ENCODE peak calls at places on chromosomes 7 and 10, in five cellular contexts. S is GM12865, O is nephron progenitor cell, E is suprapubic skin, Y is fibroblast of lung. T is an unnamed sample.

GRCh38 chr7:11120675-11121220 is 147.1 kb downstream of the PHF14 start:
- DNase-seq in Y (no peak), E (no peak), S (peak), O (no peak), T (no peak)

GRCh38 chr10:53331460-53331859 is 558.9 kb upstream of the MBL2 start:
- DNase-seq in S (no peak), O (no peak), Y (no peak), E (no peak), T (no peak)

GRCh38 chr7:143362126-143362961 is at the start of gene FAM131B:
- DNase-seq in O (peak), E (no peak), S (no peak), Y (no peak), T (no peak)

GRCh38 chr10:97321032-97321806 is 2.1 kb downstream of the FRAT1 start:
- DNase-seq in O (peak), Y (no peak), S (no peak), E (peak), T (peak)

GRCh38 chr7:63887031-63887430 is 111.6 kb upstream of the ZNF722 start:
- DNase-seq in S (no peak), E (no peak), O (no peak), Y (no peak), T (no peak)

GRCh38 chr7:94127026-94127425 is 122.9 kb upstream of the BET1 start:
- DNase-seq in E (no peak), Y (no peak), S (no peak), O (no peak), T (no peak)

GRCh38 chr10:123132576-123133477 is 2.9 kb upstream of the HMX3 start:
- DNase-seq in Y (peak), E (peak), O (peak), S (peak), T (peak)

GRCh38 chr10:3786295-3786981 is 1.4 kb upstream of the KLF6 start:
- DNase-seq in O (peak), S (peak), Y (peak), E (peak), T (no peak)

GRCh38 chr7:116317907-116318306 is 107.6 kb downstream of the TES start:
- DNase-seq in E (no peak), S (no peak), O (no peak), Y (no peak), T (no peak)

GRCh38 chr7:25028370-25028971 is 48.5 kb upstream of the OSBPL3 start:
- DNase-seq in Y (peak), E (no peak), O (no peak), S (no peak), T (no peak)

GRCh38 chr10:45425628-45426563 is 51.9 kb downstream of the ALOX5 start:
- DNase-seq in Y (no peak), S (no peak), O (no peak), E (no peak), T (no peak)

GRCh38 chr7:340200-340937 is 50.4 kb downstream of the FOXL3 start:
- DNase-seq in S (no peak), E (no peak), O (no peak), Y (no peak), T (no peak)

GRCh38 chr7:86444245-86444644 is 199.5 kb upstream of the GRM3 start:
- DNase-seq in S (no peak), E (no peak), Y (no peak), O (no peak), T (no peak)

GRCh38 chr10:124643281-124644009 is 100.7 kb downstream of the FAM53B start:
- DNase-seq in S (no peak), O (no peak), Y (no peak), E (no peak), T (no peak)

GRCh38 chr7:137674551-137675409 is 172.0 kb downstream of the DGKI start:
- DNase-seq in Y (no peak), O (no peak), E (no peak), S (no peak), T (no peak)

DNA sequence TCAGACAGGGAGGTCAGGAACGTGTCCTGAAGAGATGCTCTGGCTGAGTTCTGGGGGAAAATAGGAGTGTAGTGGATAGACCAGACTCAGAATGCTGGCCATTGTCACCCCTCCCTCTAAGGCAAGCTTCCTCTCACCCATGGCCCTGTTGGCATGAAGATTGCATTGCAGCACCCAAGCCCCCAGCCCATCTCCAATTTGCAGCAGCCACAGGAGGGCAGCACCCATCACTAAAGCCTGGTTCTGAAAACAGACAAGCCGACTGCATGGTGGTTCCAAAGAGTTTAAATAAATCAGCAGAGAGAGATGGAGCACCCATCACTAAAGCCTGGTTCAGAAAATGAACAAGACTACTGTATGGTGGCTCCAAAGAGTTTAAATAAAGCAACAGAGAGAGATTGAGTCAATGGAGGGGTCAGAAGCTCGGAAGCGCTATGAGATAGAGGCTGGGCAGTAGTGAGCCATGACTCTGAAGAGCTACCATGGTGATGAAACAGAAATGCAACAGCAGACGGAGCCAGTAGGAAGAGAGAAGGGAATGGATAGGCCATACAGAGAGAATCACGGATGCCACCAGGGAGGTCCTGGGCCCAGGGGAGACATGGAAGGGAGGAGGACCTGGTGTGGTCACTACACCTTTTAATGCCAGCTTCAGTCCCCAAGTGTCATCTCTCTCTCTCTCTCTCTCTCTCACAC is 237.9 kb upstream of the MYO3A start:
- DNase-seq in Y (no peak), S (no peak), E (no peak), O (no peak), T (no peak)
- TF ChIP-seq CTCF in Y (no peak), S (no peak), E (no peak), O (no peak), T (no peak)

GRCh38 chr7:158759749-158760444 is 55.3 kb upstream of the NCAPG2 start:
- DNase-seq in Y (no peak), S (no peak), E (no peak), O (no peak), T (no peak)

GRCh38 chr7:158760445-158760764 is 55.8 kb upstream of the NCAPG2 start:
- DNase-seq in E (no peak), S (no peak), O (no peak), Y (no peak), T (no peak)

GRCh38 chr7:158761945-158762344 is 57.3 kb upstream of the NCAPG2 start:
- DNase-seq in Y (no peak), S (no peak), E (no peak), O (no peak), T (no peak)

GRCh38 chr7:158759245-158759614 is 54.6 kb upstream of the NCAPG2 start:
- DNase-seq in Y (no peak), S (no peak), O (no peak), E (no peak), T (no peak)

DNA sequence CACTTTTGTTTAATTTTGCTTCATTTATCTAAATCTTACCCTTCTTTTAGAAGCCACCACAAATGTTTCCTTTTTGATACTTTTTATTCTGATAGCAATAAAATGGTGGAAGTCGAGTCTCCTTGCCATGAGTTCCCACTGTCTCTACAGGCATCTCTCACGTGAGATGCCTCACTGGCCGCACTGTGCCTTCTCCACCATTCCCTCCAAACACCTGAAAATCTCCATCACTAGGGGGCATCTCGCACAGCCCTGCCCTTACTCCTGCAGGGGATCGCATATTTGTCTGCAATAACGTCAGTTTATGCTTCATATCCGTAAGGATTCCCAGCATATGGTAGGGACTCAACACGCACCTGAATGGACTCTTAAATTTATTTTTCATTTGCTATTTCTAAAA is 56.3 kb upstream of the NCAPG2 start:
- DNase-seq in S (no peak), E (no peak), O (no peak), Y (no peak), T (no peak)
- TF ChIP-seq CTCF in S (no peak), E (no peak), O (no peak), Y (peak), T (no peak)

GRCh38 chr10:17181751-17182150 is 19.7 kb downstream of the TRDMT1 start:
- DNase-seq in S (no peak), Y (no peak), E (no peak), O (no peak), T (no peak)

GRCh38 chr10:17178006-17178405 is 23.5 kb downstream of the TRDMT1 start:
- DNase-seq in O (no peak), E (no peak), S (no peak), Y (no peak), T (no peak)

GRCh38 chr10:17185873-17186272 is 15.6 kb downstream of the TRDMT1 start:
- DNase-seq in S (no peak), Y (no peak), O (no peak), E (no peak), T (no peak)

GRCh38 chr10:17179002-17179401 is 22.5 kb downstream of the TRDMT1 start:
- DNase-seq in E (no peak), S (no peak), O (no peak), Y (no peak), T (no peak)

GRCh38 chr10:17183110-17183509 is 18.4 kb downstream of the TRDMT1 start:
- DNase-seq in E (no peak), Y (no peak), S (no peak), O (no peak), T (no peak)
- TF ChIP-seq CTCF in E (no peak), Y (no peak), S (no peak), O (no peak), T (peak)

GRCh38 chr7:120733143-120733542 is 124.8 kb downstream of the TSPAN12 start:
- DNase-seq in E (no peak), O (no peak), Y (peak), S (no peak), T (no peak)
- TF ChIP-seq CTCF in E (no peak), O (no peak), Y (no peak), S (no peak), T (no peak)

DNA sequence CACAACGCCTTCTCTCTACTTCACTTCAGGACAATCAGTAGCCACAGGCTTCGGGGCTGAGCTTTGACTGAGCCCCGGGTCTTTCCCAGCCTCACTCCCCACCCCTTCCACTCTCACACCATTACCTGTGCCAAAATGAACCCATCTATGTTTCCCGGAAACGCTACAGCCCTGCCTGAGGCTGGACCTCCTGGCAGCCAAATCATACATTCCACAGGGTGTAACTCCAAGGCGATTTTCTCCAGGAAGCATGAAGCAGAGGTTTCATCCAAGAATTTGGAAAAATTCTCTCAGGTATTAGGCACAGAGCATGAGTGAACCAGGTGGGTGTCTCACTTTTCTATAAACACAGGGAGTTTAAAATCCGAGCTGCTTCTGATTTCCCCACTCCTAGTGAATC is 286.3 kb downstream of the TNS3 start:
- DNase-seq in S (no peak), O (no peak), Y (no peak), E (no peak), T (no peak)
- TF ChIP-seq CTCF in S (no peak), O (no peak), Y (no peak), E (no peak), T (no peak)